ENCODE peak calls at places on chromosome 9, in nine cellular contexts. One of them, this sample, is unnamed.
A peak's percentile ranks its signal among the peaks of the same experiment; 100 is the strongest.

GRCh38 chr9:18857769-18858168 is 175.2 kb downstream of the SAXO1 start:
- DNase-seq in K562: no peak
- DNase-seq in mammary epithelial cell: no peak
- DNase-seq in colonic mucosa: no peak
- DNase-seq in endothelial cell of umbilical vein: no peak
- DNase-seq in MM.1S: no peak
- DNase-seq in IMR-90: peak; percentile 80
- DNase-seq in neuronal stem cell: no peak
- DNase-seq in GM23248: peak; percentile 75
- DNase-seq in this sample: no peak

GRCh38 chr9:73773896-73774295 is 622.2 kb downstream of the ANXA1 start:
- DNase-seq in K562: no peak
- DNase-seq in mammary epithelial cell: no peak
- DNase-seq in colonic mucosa: no peak
- DNase-seq in endothelial cell of umbilical vein: no peak
- DNase-seq in MM.1S: no peak
- DNase-seq in IMR-90: no peak
- DNase-seq in neuronal stem cell: no peak
- DNase-seq in GM23248: no peak
- DNase-seq in this sample: no peak

GRCh38 chr9:72557549-72557948 is 36.1 kb downstream of the TMC1 start:
- DNase-seq in K562: peak; percentile 80
- DNase-seq in mammary epithelial cell: peak; percentile 97
- DNase-seq in colonic mucosa: no peak
- DNase-seq in endothelial cell of umbilical vein: peak; percentile 49
- DNase-seq in MM.1S: no peak
- DNase-seq in IMR-90: peak; percentile 97
- DNase-seq in neuronal stem cell: no peak
- DNase-seq in GM23248: peak; percentile 96
- DNase-seq in this sample: peak; percentile 43

GRCh38 chr9:133347515-133347984 is 381 bp downstream of the MED22 start:
- DNase-seq in K562: peak; percentile 83
- DNase-seq in mammary epithelial cell: peak; percentile 37
- DNase-seq in colonic mucosa: peak; percentile 47
- DNase-seq in endothelial cell of umbilical vein: peak; percentile 35
- DNase-seq in MM.1S: peak; percentile 43
- DNase-seq in IMR-90: no peak
- DNase-seq in neuronal stem cell: peak; percentile 42
- DNase-seq in GM23248: peak; percentile 73
- DNase-seq in this sample: no peak

GRCh38 chr9:99811172-99811571 is 10.5 kb upstream of the NR4A3 start:
- DNase-seq in K562: no peak
- DNase-seq in mammary epithelial cell: no peak
- DNase-seq in colonic mucosa: no peak
- DNase-seq in endothelial cell of umbilical vein: no peak
- DNase-seq in MM.1S: no peak
- DNase-seq in IMR-90: no peak
- DNase-seq in neuronal stem cell: no peak
- DNase-seq in GM23248: no peak
- DNase-seq in this sample: no peak

GRCh38 chr9:68492801-68493200 is 47.9 kb downstream of the TMEM252 start:
- DNase-seq in K562: no peak
- DNase-seq in mammary epithelial cell: no peak
- DNase-seq in colonic mucosa: no peak
- DNase-seq in endothelial cell of umbilical vein: no peak
- DNase-seq in MM.1S: no peak
- DNase-seq in IMR-90: no peak
- DNase-seq in neuronal stem cell: no peak
- DNase-seq in GM23248: no peak
- DNase-seq in this sample: no peak

GRCh38 chr9:123541441-123541840 is 185.4 kb downstream of the CRB2 start:
- DNase-seq in K562: no peak
- DNase-seq in mammary epithelial cell: no peak
- DNase-seq in colonic mucosa: no peak
- DNase-seq in endothelial cell of umbilical vein: no peak
- DNase-seq in MM.1S: no peak
- DNase-seq in IMR-90: no peak
- DNase-seq in neuronal stem cell: no peak
- DNase-seq in GM23248: peak; percentile 15
- DNase-seq in this sample: no peak

GRCh38 chr9:6305954-6306563 is 22.1 kb upstream of the TPD52L3 start:
- DNase-seq in K562: peak; percentile 17
- DNase-seq in mammary epithelial cell: peak; percentile 46
- DNase-seq in colonic mucosa: no peak
- DNase-seq in endothelial cell of umbilical vein: peak; percentile 72
- DNase-seq in MM.1S: peak; percentile 61
- DNase-seq in IMR-90: peak; percentile 50
- DNase-seq in neuronal stem cell: peak; percentile 8
- DNase-seq in GM23248: peak; percentile 70
- DNase-seq in this sample: peak; percentile 11

GRCh38 chr9:69936427-69936826 is 107.2 kb upstream of the MAMDC2 start:
- DNase-seq in K562: no peak
- DNase-seq in mammary epithelial cell: peak; percentile 74
- DNase-seq in colonic mucosa: no peak
- DNase-seq in endothelial cell of umbilical vein: no peak
- DNase-seq in MM.1S: no peak
- DNase-seq in IMR-90: peak; percentile 93
- DNase-seq in neuronal stem cell: no peak
- DNase-seq in GM23248: peak; percentile 78
- DNase-seq in this sample: no peak

GRCh38 chr9:90071257-90071656 is 466.4 kb downstream of the GADD45G start:
- DNase-seq in K562: no peak
- DNase-seq in mammary epithelial cell: no peak
- DNase-seq in colonic mucosa: no peak
- DNase-seq in endothelial cell of umbilical vein: no peak
- DNase-seq in MM.1S: no peak
- DNase-seq in IMR-90: no peak
- DNase-seq in neuronal stem cell: no peak
- DNase-seq in GM23248: no peak
- DNase-seq in this sample: no peak

GRCh38 chr9:100583019-100583802 is 5.3 kb downstream of the CAVIN4 start:
- DNase-seq in K562: no peak
- DNase-seq in mammary epithelial cell: no peak
- DNase-seq in colonic mucosa: no peak
- DNase-seq in endothelial cell of umbilical vein: no peak
- DNase-seq in MM.1S: no peak
- DNase-seq in IMR-90: no peak
- DNase-seq in neuronal stem cell: no peak
- DNase-seq in GM23248: peak; percentile 51
- DNase-seq in this sample: no peak

GRCh38 chr9:75531588-75531987 is 358.9 kb upstream of the PCSK5 start:
- DNase-seq in K562: no peak
- DNase-seq in mammary epithelial cell: no peak
- DNase-seq in colonic mucosa: no peak
- DNase-seq in endothelial cell of umbilical vein: no peak
- DNase-seq in MM.1S: no peak
- DNase-seq in IMR-90: no peak
- DNase-seq in neuronal stem cell: no peak
- DNase-seq in GM23248: no peak
- DNase-seq in this sample: no peak

GRCh38 chr9:33445389-33445881 is 2.0 kb downstream of the AQP3 start:
- DNase-seq in K562: no peak
- DNase-seq in mammary epithelial cell: no peak
- DNase-seq in colonic mucosa: peak; percentile 51
- DNase-seq in endothelial cell of umbilical vein: no peak
- DNase-seq in MM.1S: no peak
- DNase-seq in IMR-90: no peak
- DNase-seq in neuronal stem cell: no peak
- DNase-seq in GM23248: no peak
- DNase-seq in this sample: no peak

GRCh38 chr9:38066907-38067610 is 2.0 kb downstream of the SHB start:
- DNase-seq in K562: no peak
- DNase-seq in mammary epithelial cell: peak; percentile 45
- DNase-seq in colonic mucosa: peak; percentile 84
- DNase-seq in endothelial cell of umbilical vein: peak; percentile 48
- DNase-seq in MM.1S: no peak
- DNase-seq in IMR-90: no peak
- DNase-seq in neuronal stem cell: no peak
- DNase-seq in GM23248: peak; percentile 63
- DNase-seq in this sample: no peak

DNA sequence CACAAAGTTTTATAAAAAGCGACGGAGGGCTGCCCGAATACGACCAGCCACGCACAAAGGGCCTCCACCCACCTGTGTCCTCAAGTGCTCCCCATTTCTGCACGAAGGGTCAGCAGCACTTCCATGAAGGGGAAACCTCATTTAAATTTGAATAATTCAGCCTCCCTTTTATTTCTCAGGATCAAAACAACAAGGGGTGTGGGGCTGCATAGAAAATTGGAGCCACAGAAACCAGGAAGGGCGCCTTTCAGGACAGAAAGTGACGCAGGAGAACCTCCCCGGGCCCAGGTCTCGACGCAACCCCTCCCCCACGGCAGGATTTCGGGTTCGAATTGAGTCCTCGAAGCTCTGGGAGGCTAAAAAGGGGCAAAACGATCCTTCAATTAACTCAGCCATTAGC is 2.1 kb downstream of the NRARP start:
- DNase-seq in K562: no peak
- DNase-seq in mammary epithelial cell: no peak
- DNase-seq in colonic mucosa: peak; percentile 52
- DNase-seq in endothelial cell of umbilical vein: peak; percentile 37
- DNase-seq in MM.1S: no peak
- DNase-seq in IMR-90: no peak
- DNase-seq in neuronal stem cell: no peak
- DNase-seq in GM23248: no peak
- DNase-seq in this sample: no peak
- H3K4me3 ChIP-seq in K562: peak overlapping the region; percentile 90
- H3K4me3 ChIP-seq in mammary epithelial cell: no peak overlapping the region
- H3K4me3 ChIP-seq in colonic mucosa: peak overlapping the region; percentile 66
- H3K4me3 ChIP-seq in endothelial cell of umbilical vein: peak overlapping the region; percentile 70
- H3K4me3 ChIP-seq in MM.1S: no peak overlapping the region
- H3K4me3 ChIP-seq in IMR-90: no peak overlapping the region
- H3K4me3 ChIP-seq in neuronal stem cell: peak overlapping the region; percentile 73
- H3K4me3 ChIP-seq in GM23248: no peak overlapping the region
- H3K4me3 ChIP-seq in this sample: peak overlapping the region; percentile 98

DNA sequence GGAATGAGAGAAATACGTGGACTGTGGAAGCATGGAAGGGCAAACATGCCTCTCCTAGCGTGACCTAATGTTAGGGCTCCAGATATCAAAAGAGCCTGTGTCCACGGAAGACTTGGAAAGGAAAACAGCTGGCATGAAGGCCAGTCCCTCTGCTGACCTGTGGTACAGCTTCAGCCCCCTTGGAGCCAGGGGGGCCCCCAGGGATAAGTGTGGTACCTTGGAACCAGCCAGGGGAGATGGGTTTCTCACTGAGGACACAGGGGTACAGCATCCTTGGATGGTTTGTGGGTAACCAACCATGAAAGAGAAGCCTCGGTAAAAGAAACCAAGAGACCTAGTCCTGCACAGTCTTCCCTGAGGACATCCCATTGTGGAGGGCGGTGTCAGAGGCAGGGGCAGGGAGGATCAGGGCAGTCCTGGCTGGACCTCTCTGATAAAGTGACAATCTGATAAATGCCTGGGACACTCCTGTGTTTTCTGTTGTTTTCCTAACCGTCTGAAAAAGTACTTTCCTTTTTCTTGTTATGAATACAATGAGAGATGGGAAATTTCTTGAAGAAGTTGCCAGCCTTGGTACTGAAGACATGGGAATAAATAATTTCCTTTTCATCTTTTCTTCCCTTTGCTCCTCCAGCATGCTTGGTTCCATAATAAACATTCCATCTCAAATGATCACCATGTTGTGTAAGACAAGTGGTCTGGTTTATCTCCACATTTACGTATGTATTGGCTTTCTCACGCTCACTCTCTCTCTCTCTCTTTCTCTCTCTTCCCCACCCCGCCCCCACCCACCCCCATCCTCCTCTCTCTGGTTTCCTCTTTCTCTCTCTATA is 102.2 kb downstream of the SUSD1 start:
- DNase-seq in K562: peak; percentile 82
- DNase-seq in mammary epithelial cell: peak; percentile 54
- DNase-seq in colonic mucosa: peak; percentile 19
- DNase-seq in endothelial cell of umbilical vein: no peak
- DNase-seq in MM.1S: no peak
- DNase-seq in IMR-90: peak; percentile 98
- DNase-seq in neuronal stem cell: no peak
- DNase-seq in GM23248: peak; percentile 92
- DNase-seq in this sample: no peak
- H3K9ac ChIP-seq in K562: peak overlapping the region; percentile 67
- H3K9ac ChIP-seq in mammary epithelial cell: no peak overlapping the region
- H3K9ac ChIP-seq in colonic mucosa: no peak overlapping the region
- H3K9ac ChIP-seq in endothelial cell of umbilical vein: no peak overlapping the region
- H3K9ac ChIP-seq in MM.1S: no peak overlapping the region
- H3K9ac ChIP-seq in IMR-90: peak overlapping the region; percentile 29
- H3K9ac ChIP-seq in neuronal stem cell: no peak overlapping the region
- H3K9ac ChIP-seq in GM23248: peak overlapping the region; percentile 74
- H3K9ac ChIP-seq in this sample: no peak overlapping the region

GRCh38 chr9:137665697-137666504 is 47.1 kb downstream of the EHMT1 start:
- DNase-seq in K562: no peak
- DNase-seq in mammary epithelial cell: no peak
- DNase-seq in colonic mucosa: no peak
- DNase-seq in endothelial cell of umbilical vein: no peak
- DNase-seq in MM.1S: no peak
- DNase-seq in IMR-90: no peak
- DNase-seq in neuronal stem cell: no peak
- DNase-seq in GM23248: peak; percentile 59
- DNase-seq in this sample: no peak

GRCh38 chr9:137666505-137666809 is 47.7 kb downstream of the EHMT1 start:
- DNase-seq in K562: no peak
- DNase-seq in mammary epithelial cell: no peak
- DNase-seq in colonic mucosa: no peak
- DNase-seq in endothelial cell of umbilical vein: peak; percentile 47
- DNase-seq in MM.1S: no peak
- DNase-seq in IMR-90: no peak
- DNase-seq in neuronal stem cell: no peak
- DNase-seq in GM23248: no peak
- DNase-seq in this sample: no peak

GRCh38 chr9:137665226-137665625 is 46.4 kb downstream of the EHMT1 start:
- DNase-seq in K562: no peak
- DNase-seq in mammary epithelial cell: no peak
- DNase-seq in colonic mucosa: no peak
- DNase-seq in endothelial cell of umbilical vein: no peak
- DNase-seq in MM.1S: no peak
- DNase-seq in IMR-90: no peak
- DNase-seq in neuronal stem cell: no peak
- DNase-seq in GM23248: no peak
- DNase-seq in this sample: no peak

GRCh38 chr9:137668203-137668602 is 49.4 kb downstream of the EHMT1 start:
- DNase-seq in K562: no peak
- DNase-seq in mammary epithelial cell: no peak
- DNase-seq in colonic mucosa: no peak
- DNase-seq in endothelial cell of umbilical vein: no peak
- DNase-seq in MM.1S: no peak
- DNase-seq in IMR-90: no peak
- DNase-seq in neuronal stem cell: no peak
- DNase-seq in GM23248: no peak
- DNase-seq in this sample: no peak

GRCh38 chr9:137666950-137667670 is 48.3 kb downstream of the EHMT1 start:
- DNase-seq in K562: no peak
- DNase-seq in mammary epithelial cell: no peak
- DNase-seq in colonic mucosa: no peak
- DNase-seq in endothelial cell of umbilical vein: peak; percentile 51
- DNase-seq in MM.1S: peak; percentile 84
- DNase-seq in IMR-90: no peak
- DNase-seq in neuronal stem cell: peak; percentile 62
- DNase-seq in GM23248: no peak
- DNase-seq in this sample: peak; percentile 84
- H3K4me1 ChIP-seq in K562: peaks cover 15% of the 10 kb centered on the region
- H3K4me1 ChIP-seq in mammary epithelial cell: peaks cover 8% of the 10 kb centered on the region
- H3K4me1 ChIP-seq in colonic mucosa: peaks cover 7% of the 10 kb centered on the region
- H3K4me1 ChIP-seq in endothelial cell of umbilical vein: peaks cover 13% of the 10 kb centered on the region
- H3K4me1 ChIP-seq in MM.1S: peaks cover 27% of the 10 kb centered on the region
- H3K4me1 ChIP-seq in IMR-90: peaks cover 6% of the 10 kb centered on the region
- H3K4me1 ChIP-seq in neuronal stem cell: peaks cover 36% of the 10 kb centered on the region
- H3K4me1 ChIP-seq in GM23248: no peaks in the 10 kb centered on the region
- H3K4me1 ChIP-seq in this sample: peaks cover 41% of the 10 kb centered on the region

GRCh38 chr9:137032893-137033292 is 1.0 kb upstream of the FUT7 start:
- DNase-seq in K562: no peak
- DNase-seq in mammary epithelial cell: no peak
- DNase-seq in colonic mucosa: no peak
- DNase-seq in endothelial cell of umbilical vein: no peak
- DNase-seq in MM.1S: no peak
- DNase-seq in IMR-90: no peak
- DNase-seq in neuronal stem cell: no peak
- DNase-seq in GM23248: no peak
- DNase-seq in this sample: no peak
- H3K4me3 ChIP-seq in K562: no peak overlapping the region
- H3K4me3 ChIP-seq in mammary epithelial cell: no peak overlapping the region
- H3K4me3 ChIP-seq in colonic mucosa: peak overlapping the region; percentile 7
- H3K4me3 ChIP-seq in endothelial cell of umbilical vein: no peak overlapping the region
- H3K4me3 ChIP-seq in MM.1S: no peak overlapping the region
- H3K4me3 ChIP-seq in IMR-90: no peak overlapping the region
- H3K4me3 ChIP-seq in neuronal stem cell: no peak overlapping the region
- H3K4me3 ChIP-seq in GM23248: no peak overlapping the region
- H3K4me3 ChIP-seq in this sample: no peak overlapping the region